ENCODE peak calls at places on chromosomes 2 and 18, in seven cellular contexts. One of them, this sample, is unnamed. For H3K9me3 and H3K4me1, the result is how much of the 10 kb centered on the place peaks cover.

GRCh38 chr2:5618271-5618670 is 73.9 kb upstream of the SOX11 start:
- DNase-seq in A549: no peak
- DNase-seq in tibial artery: no peak
- DNase-seq in CD8-positive, alpha-beta T cell: no peak
- DNase-seq in neuronal stem cell: peak
- DNase-seq in Peyer's patch: no peak
- DNase-seq in fibroblast of lung: no peak
- DNase-seq in this sample: peak

GRCh38 chr18:67359868-67360838 is 156.4 kb downstream of the DSEL start:
- DNase-seq in A549: peak
- DNase-seq in tibial artery: peak
- DNase-seq in CD8-positive, alpha-beta T cell: no peak
- DNase-seq in neuronal stem cell: no peak
- DNase-seq in Peyer's patch: no peak
- DNase-seq in fibroblast of lung: peak
- DNase-seq in this sample: peak

GRCh38 chr18:40215981-40216380 is 1739.1 kb upstream of the PIK3C3 start:
- DNase-seq in A549: peak
- DNase-seq in tibial artery: no peak
- DNase-seq in CD8-positive, alpha-beta T cell: no peak
- DNase-seq in neuronal stem cell: no peak
- DNase-seq in Peyer's patch: no peak
- DNase-seq in fibroblast of lung: no peak
- DNase-seq in this sample: no peak

GRCh38 chr2:31080361-31080760 is 57.9 kb downstream of the GALNT14 start:
- DNase-seq in A549: no peak
- DNase-seq in tibial artery: no peak
- DNase-seq in CD8-positive, alpha-beta T cell: no peak
- DNase-seq in neuronal stem cell: no peak
- DNase-seq in Peyer's patch: no peak
- DNase-seq in fibroblast of lung: no peak
- DNase-seq in this sample: no peak

GRCh38 chr2:224838335-224838734 is 122.2 kb upstream of the CCDC195 start:
- DNase-seq in A549: no peak
- DNase-seq in tibial artery: no peak
- DNase-seq in CD8-positive, alpha-beta T cell: no peak
- DNase-seq in neuronal stem cell: no peak
- DNase-seq in Peyer's patch: no peak
- DNase-seq in fibroblast of lung: peak
- DNase-seq in this sample: peak

GRCh38 chr2:112187805-112188596 is 49.8 kb downstream of the FBLN7 start:
- DNase-seq in A549: no peak
- DNase-seq in tibial artery: no peak
- DNase-seq in CD8-positive, alpha-beta T cell: peak
- DNase-seq in neuronal stem cell: no peak
- DNase-seq in Peyer's patch: peak
- DNase-seq in fibroblast of lung: peak
- DNase-seq in this sample: no peak

GRCh38 chr2:54704688-54705605 is 18.5 kb upstream of the EML6 start:
- DNase-seq in A549: peak
- DNase-seq in tibial artery: no peak
- DNase-seq in CD8-positive, alpha-beta T cell: no peak
- DNase-seq in neuronal stem cell: no peak
- DNase-seq in Peyer's patch: no peak
- DNase-seq in fibroblast of lung: peak
- DNase-seq in this sample: peak

GRCh38 chr2:237073552-237073951 is 12.1 kb upstream of the COPS8 start:
- DNase-seq in A549: no peak
- DNase-seq in tibial artery: no peak
- DNase-seq in CD8-positive, alpha-beta T cell: no peak
- DNase-seq in neuronal stem cell: no peak
- DNase-seq in Peyer's patch: no peak
- DNase-seq in fibroblast of lung: peak
- DNase-seq in this sample: no peak

GRCh38 chr2:11121099-11121822 is 34.0 kb upstream of the SLC66A3 start:
- DNase-seq in A549: no peak
- DNase-seq in tibial artery: no peak
- DNase-seq in CD8-positive, alpha-beta T cell: no peak
- DNase-seq in neuronal stem cell: no peak
- DNase-seq in Peyer's patch: no peak
- DNase-seq in fibroblast of lung: no peak
- DNase-seq in this sample: no peak

GRCh38 chr2:238555786-238556542 is 129.2 kb downstream of the ASB1 start:
- DNase-seq in A549: no peak
- DNase-seq in tibial artery: no peak
- DNase-seq in CD8-positive, alpha-beta T cell: no peak
- DNase-seq in neuronal stem cell: no peak
- DNase-seq in Peyer's patch: no peak
- DNase-seq in fibroblast of lung: no peak
- DNase-seq in this sample: no peak

GRCh38 chr2:54904836-54905235 is 145.4 kb downstream of the RTN4 start:
- DNase-seq in A549: no peak
- DNase-seq in tibial artery: no peak
- DNase-seq in CD8-positive, alpha-beta T cell: no peak
- DNase-seq in neuronal stem cell: no peak
- DNase-seq in Peyer's patch: no peak
- DNase-seq in fibroblast of lung: no peak
- DNase-seq in this sample: no peak

GRCh38 chr2:217316743-217317142 is 456.9 kb upstream of the TNP1 start:
- DNase-seq in A549: no peak
- DNase-seq in tibial artery: no peak
- DNase-seq in CD8-positive, alpha-beta T cell: no peak
- DNase-seq in neuronal stem cell: no peak
- DNase-seq in Peyer's patch: no peak
- DNase-seq in fibroblast of lung: peak
- DNase-seq in this sample: no peak

GRCh38 chr2:110149330-110150220 is 34.0 kb upstream of the MALL start:
- DNase-seq in A549: no peak
- DNase-seq in tibial artery: no peak
- DNase-seq in CD8-positive, alpha-beta T cell: no peak
- DNase-seq in neuronal stem cell: no peak
- DNase-seq in Peyer's patch: no peak
- DNase-seq in fibroblast of lung: peak
- DNase-seq in this sample: no peak

GRCh38 chr2:31978436-31978835 is 32.4 kb downstream of the MEMO1 start:
- DNase-seq in A549: no peak
- DNase-seq in tibial artery: no peak
- DNase-seq in CD8-positive, alpha-beta T cell: no peak
- DNase-seq in neuronal stem cell: no peak
- DNase-seq in Peyer's patch: no peak
- DNase-seq in fibroblast of lung: no peak
- DNase-seq in this sample: no peak

GRCh38 chr2:24351981-24352380 is 8.4 kb downstream of the ITSN2 start:
- DNase-seq in A549: no peak
- DNase-seq in tibial artery: no peak
- DNase-seq in CD8-positive, alpha-beta T cell: no peak
- DNase-seq in neuronal stem cell: no peak
- DNase-seq in Peyer's patch: no peak
- DNase-seq in fibroblast of lung: no peak
- DNase-seq in this sample: no peak

GRCh38 chr2:85681354-85681728 is 12.8 kb upstream of the GNLY start:
- DNase-seq in A549: no peak
- DNase-seq in tibial artery: no peak
- DNase-seq in CD8-positive, alpha-beta T cell: no peak
- DNase-seq in neuronal stem cell: no peak
- DNase-seq in Peyer's patch: no peak
- DNase-seq in fibroblast of lung: no peak
- DNase-seq in this sample: no peak

GRCh38 chr2:221558107-221558506 is 14.0 kb downstream of the EPHA4 start:
- DNase-seq in A549: no peak
- DNase-seq in tibial artery: no peak
- DNase-seq in CD8-positive, alpha-beta T cell: no peak
- DNase-seq in neuronal stem cell: no peak
- DNase-seq in Peyer's patch: no peak
- DNase-seq in fibroblast of lung: no peak
- DNase-seq in this sample: no peak

GRCh38 chr2:165057931-165058330 is 102.6 kb upstream of the SLC38A11 start:
- DNase-seq in A549: no peak
- DNase-seq in tibial artery: no peak
- DNase-seq in CD8-positive, alpha-beta T cell: no peak
- DNase-seq in neuronal stem cell: no peak
- DNase-seq in Peyer's patch: no peak
- DNase-seq in fibroblast of lung: no peak
- DNase-seq in this sample: no peak
- H3K4me3 ChIP-seq in A549: no peak
- H3K4me3 ChIP-seq in tibial artery: no peak
- H3K4me3 ChIP-seq in CD8-positive, alpha-beta T cell: no peak
- H3K4me3 ChIP-seq in neuronal stem cell: no peak
- H3K4me3 ChIP-seq in Peyer's patch: no peak
- H3K4me3 ChIP-seq in fibroblast of lung: no peak
- H3K4me3 ChIP-seq in this sample: no peak

GRCh38 chr18:36051760-36052159 is 15.6 kb downstream of the RPRD1A start:
- DNase-seq in A549: no peak
- DNase-seq in tibial artery: no peak
- DNase-seq in CD8-positive, alpha-beta T cell: no peak
- DNase-seq in neuronal stem cell: no peak
- DNase-seq in Peyer's patch: no peak
- DNase-seq in fibroblast of lung: no peak
- DNase-seq in this sample: no peak

GRCh38 chr18:36045241-36045999 is 21.9 kb downstream of the RPRD1A start:
- DNase-seq in A549: no peak
- DNase-seq in tibial artery: no peak
- DNase-seq in CD8-positive, alpha-beta T cell: no peak
- DNase-seq in neuronal stem cell: no peak
- DNase-seq in Peyer's patch: no peak
- DNase-seq in fibroblast of lung: no peak
- DNase-seq in this sample: no peak

GRCh38 chr18:36046898-36047297 is 20.5 kb downstream of the RPRD1A start:
- DNase-seq in A549: no peak
- DNase-seq in tibial artery: no peak
- DNase-seq in CD8-positive, alpha-beta T cell: no peak
- DNase-seq in neuronal stem cell: no peak
- DNase-seq in Peyer's patch: no peak
- DNase-seq in fibroblast of lung: no peak
- DNase-seq in this sample: no peak

GRCh38 chr18:36047521-36047920 is 19.8 kb downstream of the RPRD1A start:
- DNase-seq in A549: no peak
- DNase-seq in tibial artery: no peak
- DNase-seq in CD8-positive, alpha-beta T cell: no peak
- DNase-seq in neuronal stem cell: no peak
- DNase-seq in Peyer's patch: no peak
- DNase-seq in fibroblast of lung: no peak
- DNase-seq in this sample: no peak

DNA sequence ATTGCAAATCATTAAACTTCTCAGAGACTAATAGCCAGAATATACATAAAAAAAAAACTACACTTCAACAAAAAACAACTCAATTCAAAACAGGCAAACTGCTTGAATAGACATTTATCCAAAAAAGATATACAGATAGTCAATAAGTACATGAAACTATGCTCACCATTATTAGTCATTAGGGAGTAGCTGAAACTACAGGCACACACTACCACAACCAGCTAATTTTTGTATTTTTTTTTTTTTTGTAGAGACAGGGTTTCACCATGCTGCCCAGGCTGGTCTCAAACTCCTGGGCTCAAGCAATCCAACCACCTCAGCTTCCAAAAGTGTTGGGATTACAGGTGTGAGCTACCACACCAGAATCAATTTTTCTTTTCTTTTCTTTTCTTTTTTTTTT is 16.9 kb downstream of the RPRD1A start:
- DNase-seq in A549: no peak
- DNase-seq in tibial artery: no peak
- DNase-seq in CD8-positive, alpha-beta T cell: no peak
- DNase-seq in neuronal stem cell: no peak
- DNase-seq in Peyer's patch: no peak
- DNase-seq in fibroblast of lung: no peak
- DNase-seq in this sample: no peak
- H3K9me3 ChIP-seq in A549: under half
- H3K9me3 ChIP-seq in tibial artery: under half
- H3K9me3 ChIP-seq in CD8-positive, alpha-beta T cell: under half
- H3K9me3 ChIP-seq in neuronal stem cell: half or more
- H3K9me3 ChIP-seq in Peyer's patch: under half
- H3K9me3 ChIP-seq in fibroblast of lung: under half
- H3K9me3 ChIP-seq in this sample: under half

GRCh38 chr2:189249171-189249570 is 69.6 kb upstream of the COL5A2 start:
- DNase-seq in A549: no peak
- DNase-seq in tibial artery: no peak
- DNase-seq in CD8-positive, alpha-beta T cell: no peak
- DNase-seq in neuronal stem cell: no peak
- DNase-seq in Peyer's patch: no peak
- DNase-seq in fibroblast of lung: peak
- DNase-seq in this sample: no peak
- H3K4me1 ChIP-seq in A549: under half
- H3K4me1 ChIP-seq in tibial artery: under half
- H3K4me1 ChIP-seq in CD8-positive, alpha-beta T cell: under half
- H3K4me1 ChIP-seq in neuronal stem cell: under half
- H3K4me1 ChIP-seq in Peyer's patch: under half
- H3K4me1 ChIP-seq in fibroblast of lung: under half
- H3K4me1 ChIP-seq in this sample: under half

GRCh38 chr2:104863229-104863584 is 9.3 kb downstream of the POU3F3 start:
- DNase-seq in A549: no peak
- DNase-seq in tibial artery: no peak
- DNase-seq in CD8-positive, alpha-beta T cell: no peak
- DNase-seq in neuronal stem cell: no peak
- DNase-seq in Peyer's patch: no peak
- DNase-seq in fibroblast of lung: no peak
- DNase-seq in this sample: no peak

GRCh38 chr2:104864280-104864599 is 10.3 kb downstream of the POU3F3 start:
- DNase-seq in A549: no peak
- DNase-seq in tibial artery: no peak
- DNase-seq in CD8-positive, alpha-beta T cell: no peak
- DNase-seq in neuronal stem cell: no peak
- DNase-seq in Peyer's patch: no peak
- DNase-seq in fibroblast of lung: no peak
- DNase-seq in this sample: no peak

GRCh38 chr2:104862061-104862941 is 8.4 kb downstream of the POU3F3 start:
- DNase-seq in A549: no peak
- DNase-seq in tibial artery: no peak
- DNase-seq in CD8-positive, alpha-beta T cell: no peak
- DNase-seq in neuronal stem cell: no peak
- DNase-seq in Peyer's patch: no peak
- DNase-seq in fibroblast of lung: peak
- DNase-seq in this sample: no peak

GRCh38 chr2:104864751-104865470 is 11.0 kb downstream of the POU3F3 start:
- DNase-seq in A549: no peak
- DNase-seq in tibial artery: no peak
- DNase-seq in CD8-positive, alpha-beta T cell: no peak
- DNase-seq in neuronal stem cell: no peak
- DNase-seq in Peyer's patch: no peak
- DNase-seq in fibroblast of lung: no peak
- DNase-seq in this sample: no peak

DNA sequence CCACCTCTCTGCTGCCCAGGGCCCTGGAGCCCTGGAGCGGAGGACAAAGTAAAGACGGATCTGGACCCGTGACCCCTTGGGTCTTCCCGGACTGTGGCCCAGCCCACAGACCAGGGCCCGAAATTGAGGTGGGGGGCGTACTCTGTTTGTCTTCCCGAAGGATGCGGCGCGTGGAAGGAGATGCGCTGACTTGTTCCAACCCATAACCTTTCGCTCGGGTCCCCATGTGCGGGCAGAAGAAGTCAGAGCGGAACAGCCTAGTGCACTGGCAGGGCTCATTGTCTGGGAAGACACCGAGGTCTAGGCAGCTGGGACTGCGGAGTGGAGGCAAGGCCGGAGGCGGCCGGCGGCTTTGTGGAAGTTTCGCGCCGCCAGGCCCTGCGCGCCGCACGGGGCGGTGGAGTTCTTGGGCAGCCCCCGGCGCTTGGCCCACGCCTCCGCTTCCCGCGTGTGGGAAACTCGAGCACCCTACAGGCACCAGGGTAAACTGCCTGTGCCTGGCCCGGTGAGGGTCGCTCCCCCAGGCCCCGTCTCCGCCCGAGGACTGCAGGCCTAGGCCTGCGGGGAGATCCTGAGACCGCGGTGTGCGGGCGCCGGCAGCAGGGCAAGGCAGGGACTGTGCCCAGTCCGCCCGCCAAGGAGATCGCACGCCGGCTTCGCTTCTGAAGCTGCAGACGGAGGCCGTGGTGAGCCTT is 9.8 kb downstream of the POU3F3 start:
- DNase-seq in A549: no peak
- DNase-seq in tibial artery: no peak
- DNase-seq in CD8-positive, alpha-beta T cell: no peak
- DNase-seq in neuronal stem cell: no peak
- DNase-seq in Peyer's patch: no peak
- DNase-seq in fibroblast of lung: peak
- DNase-seq in this sample: no peak
- H3K4me3 ChIP-seq in A549: no peak
- H3K4me3 ChIP-seq in tibial artery: no peak
- H3K4me3 ChIP-seq in CD8-positive, alpha-beta T cell: no peak
- H3K4me3 ChIP-seq in neuronal stem cell: peak
- H3K4me3 ChIP-seq in Peyer's patch: no peak
- H3K4me3 ChIP-seq in fibroblast of lung: no peak
- H3K4me3 ChIP-seq in this sample: no peak

This sample was measured in SJCRH30.